ENCODE peak calls at places on chromosomes 13 and 19, in eight cellular contexts. B is stomach, V is cardiac muscle cell, A is body of pancreas, N is AG04449, I is HCT116, S is PC-9, D is AG04450. F is an unnamed sample.

GRCh38 chr19:17522988-17523872 is 11.8 kb downstream of the PGLS start:
- DNase-seq in B (peak), V (peak), A (peak), N (no peak), I (no peak), S (no peak), D (no peak), F (no peak)

GRCh38 chr19:38196948-38197656 is 26.9 kb downstream of the DPF1 start:
- DNase-seq in B (no peak), V (no peak), A (no peak), N (no peak), I (no peak), S (no peak), D (no peak), F (no peak)

GRCh38 chr19:11203194-11204075 is 6.1 kb upstream of the KANK2 start:
- DNase-seq in B (peak), V (peak), A (peak), N (peak), I (no peak), S (peak), D (peak), F (peak)

GRCh38 chr13:44329909-44330545 is 43.6 kb upstream of the SERP2 start:
- DNase-seq in B (no peak), V (no peak), A (no peak), N (no peak), I (no peak), S (no peak), D (no peak), F (no peak)

GRCh38 chr19:5143471-5144411 is 174.8 kb downstream of the KDM4B start:
- DNase-seq in B (no peak), V (no peak), A (no peak), N (no peak), I (no peak), S (no peak), D (no peak), F (no peak)

GRCh38 chr19:6233051-6233826 is 46.5 kb downstream of the MLLT1 start:
- DNase-seq in B (peak), V (peak), A (peak), N (no peak), I (no peak), S (no peak), D (no peak), F (peak)

GRCh38 chr13:109154546-109154945 is 525.1 kb downstream of the MYO16 start:
- DNase-seq in B (no peak), V (no peak), A (no peak), N (no peak), I (no peak), S (peak), D (no peak), F (no peak)

GRCh38 chr13:104253063-104253680 is 1187.0 kb upstream of the SLC10A2 start:
- DNase-seq in B (no peak), V (peak), A (no peak), N (no peak), I (no peak), S (no peak), D (no peak), F (peak)

GRCh38 chr13:31773538-31773937 is 34.2 kb downstream of the RXFP2 start:
- DNase-seq in B (no peak), V (peak), A (no peak), N (no peak), I (no peak), S (no peak), D (no peak), F (peak)

GRCh38 chr19:38959618-38960017 is 15.9 kb downstream of the FBXO17 start:
- DNase-seq in B (no peak), V (no peak), A (no peak), N (no peak), I (no peak), S (no peak), D (no peak), F (no peak)

GRCh38 chr19:33872445-33873320 is 76.0 kb downstream of the KCTD15 start:
- DNase-seq in B (no peak), V (no peak), A (no peak), N (no peak), I (no peak), S (no peak), D (no peak), F (no peak)

GRCh38 chr19:38693380-38694223 is 46.2 kb downstream of the ACTN4 start:
- DNase-seq in B (no peak), V (peak), A (peak), N (no peak), I (peak), S (peak), D (no peak), F (peak)

GRCh38 chr13:29474991-29475390 is 120.5 kb downstream of the SLC7A1 start:
- DNase-seq in B (no peak), V (peak), A (no peak), N (no peak), I (no peak), S (no peak), D (peak), F (peak)

GRCh38 chr13:21583496-21583895 is 20.5 kb downstream of the MICU2 start:
- DNase-seq in B (no peak), V (peak), A (no peak), N (peak), I (no peak), S (no peak), D (no peak), F (peak)

GRCh38 chr19:38852231-38853044 is 2.7 kb upstream of the HNRNPL start:
- DNase-seq in B (peak), V (peak), A (peak), N (no peak), I (no peak), S (peak), D (no peak), F (peak)

GRCh38 chr13:45674908-45675307 is 27.2 kb upstream of the CBY2 start:
- DNase-seq in B (no peak), V (peak), A (no peak), N (peak), I (no peak), S (no peak), D (no peak), F (peak)

GRCh38 chr13:107203146-107203847 is 635.4 kb upstream of the ARGLU1 start:
- DNase-seq in B (no peak), V (peak), A (peak), N (no peak), I (no peak), S (no peak), D (no peak), F (no peak)

GRCh38 chr13:108915634-108916497 is 286.5 kb downstream of the MYO16 start:
- DNase-seq in B (peak), V (peak), A (peak), N (no peak), I (peak), S (peak), D (peak), F (peak)

GRCh38 chr19:39512964-39513363 is 2.0 kb upstream of the SELENOV start:
- DNase-seq in B (no peak), V (peak), A (no peak), N (no peak), I (no peak), S (no peak), D (no peak), F (no peak)

GRCh38 chr19:56351208-56351607 is 36.6 kb upstream of the ZSCAN5A start:
- DNase-seq in B (no peak), V (no peak), A (no peak), N (no peak), I (no peak), S (no peak), D (no peak), F (no peak)

GRCh38 chr13:101417043-101417406 is 717 bp upstream of the NALCN start:
- DNase-seq in B (no peak), V (peak), A (no peak), N (no peak), I (no peak), S (peak), D (peak), F (peak)

GRCh38 chr19:4279530-4280422 is 710 bp downstream of the SHD start:
- DNase-seq in B (no peak), V (no peak), A (no peak), N (no peak), I (no peak), S (no peak), D (no peak), F (no peak)

GRCh38 chr19:30717381-30717780 is 345.2 kb downstream of the ZNF536 start:
- DNase-seq in B (no peak), V (no peak), A (no peak), N (no peak), I (no peak), S (no peak), D (no peak), F (no peak)

GRCh38 chr19:7595466-7596133 is at the start of gene CAMSAP3:
- DNase-seq in B (peak), V (no peak), A (peak), N (no peak), I (no peak), S (no peak), D (no peak), F (peak)

DNA sequence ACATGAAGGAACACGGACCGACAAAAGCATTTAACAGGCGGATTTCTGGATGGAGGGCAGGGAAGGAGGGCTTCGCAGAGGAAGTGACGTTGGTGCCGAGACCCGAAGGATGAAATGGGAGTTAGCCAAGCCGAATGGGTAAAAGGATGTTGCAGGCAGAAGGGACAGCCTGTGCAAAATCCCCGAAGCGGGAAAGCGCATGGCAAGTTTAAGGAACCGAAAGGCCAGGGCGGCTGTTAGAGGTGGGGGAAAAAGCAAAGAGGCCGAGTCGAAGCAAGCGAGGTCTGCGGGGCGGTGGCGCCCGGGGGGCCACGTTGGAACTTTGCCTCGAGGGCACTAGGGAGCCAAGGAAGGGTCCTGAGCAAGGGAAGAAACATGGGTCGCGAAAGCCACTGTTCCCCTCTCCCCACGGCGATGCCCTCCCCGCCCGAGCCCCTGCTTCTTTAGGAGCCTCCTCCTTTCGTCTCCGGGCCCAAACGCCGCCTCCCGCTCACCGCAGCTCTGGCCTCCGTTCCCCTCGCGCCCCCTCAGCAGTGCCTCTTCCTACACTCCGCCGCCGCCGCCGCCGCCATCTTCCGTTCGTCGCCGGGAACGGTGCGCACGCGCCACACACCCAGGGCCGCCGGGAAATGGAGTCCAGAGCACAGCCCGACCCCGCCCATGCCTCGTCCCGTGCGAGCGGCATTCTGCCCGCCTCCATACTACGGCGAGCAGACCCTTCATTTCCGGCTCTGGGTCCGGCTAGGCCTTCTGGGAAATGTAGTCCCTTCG is at the start of gene SYMPK:
- DNase-seq in B (peak), V (peak), A (peak), N (peak), I (peak), S (peak), D (peak), F (peak)
- TF ChIP-seq CTCF in B (peak), V (no peak), A (no peak), N (no peak), I (no peak), S (no peak), D (no peak), F (no peak)

GRCh38 chr13:94716016-94716415 is 3.7 kb upstream of the SOX21 start:
- DNase-seq in B (no peak), V (peak), A (no peak), N (no peak), I (no peak), S (no peak), D (no peak), F (no peak)
- TF ChIP-seq CTCF in B (no peak), V (peak), A (no peak), N (no peak), I (peak), S (no peak), D (peak), F (no peak)

GRCh38 chr13:78100481-78100880 is 181.8 kb upstream of the EDNRB start:
- DNase-seq in B (no peak), V (no peak), A (no peak), N (no peak), I (no peak), S (no peak), D (no peak), F (no peak)
- TF ChIP-seq CTCF in B (no peak), V (no peak), A (no peak), N (no peak), I (no peak), S (no peak), D (no peak), F (no peak)

GRCh38 chr13:50993371-50993770 is 83.8 kb downstream of the RNASEH2B start:
- DNase-seq in B (no peak), V (no peak), A (no peak), N (no peak), I (no peak), S (no peak), D (no peak), F (no peak)

GRCh38 chr13:50991624-50992610 is 82.3 kb downstream of the RNASEH2B start:
- DNase-seq in B (no peak), V (no peak), A (no peak), N (no peak), I (no peak), S (no peak), D (no peak), F (no peak)

GRCh38 chr13:50990540-50991506 is 81.2 kb downstream of the RNASEH2B start:
- DNase-seq in B (no peak), V (peak), A (peak), N (no peak), I (no peak), S (no peak), D (peak), F (peak)

GRCh38 chr13:50990050-50990449 is 80.5 kb downstream of the RNASEH2B start:
- DNase-seq in B (no peak), V (no peak), A (no peak), N (no peak), I (no peak), S (no peak), D (no peak), F (no peak)

DNA sequence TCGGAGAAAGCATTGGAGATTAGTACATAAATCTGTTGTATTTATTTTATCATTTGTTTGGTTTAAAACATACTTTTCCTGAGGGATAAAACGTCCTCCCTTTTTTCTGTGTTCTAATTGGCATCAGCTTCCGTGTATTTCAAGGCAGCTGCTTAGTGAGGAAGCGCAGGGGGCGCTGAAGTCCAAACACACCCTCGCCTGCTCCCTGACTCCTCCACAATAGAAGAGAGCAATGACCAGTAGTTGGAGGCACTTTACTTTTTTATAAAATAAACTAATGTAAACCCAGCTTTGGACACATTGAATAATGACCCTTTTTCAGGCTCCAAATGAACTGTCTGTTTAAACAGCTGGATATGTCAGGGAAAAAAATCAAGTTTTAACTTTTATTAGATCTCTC is 79.9 kb downstream of the RNASEH2B start:
- DNase-seq in B (no peak), V (peak), A (no peak), N (no peak), I (no peak), S (no peak), D (no peak), F (no peak)
- TF ChIP-seq CTCF in B (no peak), V (peak), A (no peak), N (no peak), I (no peak), S (no peak), D (peak), F (no peak)

GRCh38 chr13:97879646-97880297 is 73.7 kb upstream of the IPO5 start:
- DNase-seq in B (no peak), V (peak), A (no peak), N (peak), I (peak), S (peak), D (peak), F (peak)

GRCh38 chr13:97883356-97883755 is 70.1 kb upstream of the IPO5 start:
- DNase-seq in B (no peak), V (peak), A (no peak), N (peak), I (no peak), S (no peak), D (no peak), F (peak)

GRCh38 chr13:97881556-97881955 is 71.9 kb upstream of the IPO5 start:
- DNase-seq in B (no peak), V (no peak), A (no peak), N (no peak), I (no peak), S (no peak), D (no peak), F (no peak)

GRCh38 chr13:97878421-97879375 is 74.8 kb upstream of the IPO5 start:
- DNase-seq in B (no peak), V (no peak), A (no peak), N (no peak), I (no peak), S (no peak), D (no peak), F (no peak)

GRCh38 chr13:97880298-97880675 is 73.2 kb upstream of the IPO5 start:
- DNase-seq in B (no peak), V (no peak), A (no peak), N (no peak), I (no peak), S (no peak), D (no peak), F (no peak)
- TF ChIP-seq CTCF in B (no peak), V (no peak), A (no peak), N (no peak), I (no peak), S (no peak), D (peak), F (no peak)